ENCODE peak calls at places on chromosomes 6 and 20, in four cellular contexts. A is WERI-Rb-1, S is mammary epithelial cell, Z is AG04450. P is an unnamed sample.

GRCh38 chr20:36311141-36311853 is 5.2 kb downstream of the DLGAP4 start:
- DNase-seq in S (no peak), A (no peak), Z (no peak), P (no peak)

GRCh38 chr6:116883005-116883404 is 6.0 kb downstream of the RFX6 start:
- DNase-seq in Z (no peak), S (no peak), A (no peak), P (no peak)

GRCh38 chr6:159100789-159101182 is 56.0 kb upstream of the TAGAP start:
- DNase-seq in A (no peak), Z (no peak), S (no peak), P (no peak)

GRCh38 chr6:21740719-21741118 is 147.2 kb downstream of the SOX4 start:
- DNase-seq in S (no peak), Z (peak), A (no peak), P (no peak)

GRCh38 chr6:139655783-139656705 is 281.6 kb upstream of the CITED2 start:
- DNase-seq in S (no peak), A (no peak), Z (no peak), P (no peak)

GRCh38 chr6:100177956-100178355 is 183.9 kb upstream of the MCHR2 start:
- DNase-seq in S (no peak), A (no peak), Z (no peak), P (no peak)

GRCh38 chr6:710601-711571 is 17.9 kb upstream of the EXOC2 start:
- DNase-seq in S (peak), Z (no peak), A (no peak), P (peak)

GRCh38 chr6:24990227-24990843 is 54.6 kb upstream of the RIPOR2 start:
- DNase-seq in A (no peak), S (no peak), Z (no peak), P (no peak)

GRCh38 chr20:7980332-7981046 is 39.1 kb downstream of the TMX4 start:
- DNase-seq in S (peak), Z (peak), A (peak), P (no peak)

GRCh38 chr6:37788259-37788658 is 31.3 kb upstream of the ZFAND3 start:
- DNase-seq in S (peak), Z (no peak), A (no peak), P (no peak)

GRCh38 chr6:36386495-36387439 is 702 bp downstream of the ETV7 start:
- DNase-seq in Z (peak), S (peak), A (no peak), P (no peak)

GRCh38 chr6:129748901-129749748 is 39.1 kb upstream of the ARHGAP18 start:
- DNase-seq in A (no peak), S (peak), Z (no peak), P (no peak)

GRCh38 chr6:29628419-29629281 is 4.3 kb downstream of the GABBR1 start:
- DNase-seq in S (peak), Z (peak), A (peak), P (peak)

GRCh38 chr20:34421766-34422466 is 58.8 kb downstream of the ITCH start:
- DNase-seq in A (no peak), S (no peak), Z (no peak), P (no peak)

GRCh38 chr6:56475736-56476457 is 166.8 kb downstream of the DST start:
- DNase-seq in Z (no peak), S (no peak), A (no peak), P (no peak)

DNA sequence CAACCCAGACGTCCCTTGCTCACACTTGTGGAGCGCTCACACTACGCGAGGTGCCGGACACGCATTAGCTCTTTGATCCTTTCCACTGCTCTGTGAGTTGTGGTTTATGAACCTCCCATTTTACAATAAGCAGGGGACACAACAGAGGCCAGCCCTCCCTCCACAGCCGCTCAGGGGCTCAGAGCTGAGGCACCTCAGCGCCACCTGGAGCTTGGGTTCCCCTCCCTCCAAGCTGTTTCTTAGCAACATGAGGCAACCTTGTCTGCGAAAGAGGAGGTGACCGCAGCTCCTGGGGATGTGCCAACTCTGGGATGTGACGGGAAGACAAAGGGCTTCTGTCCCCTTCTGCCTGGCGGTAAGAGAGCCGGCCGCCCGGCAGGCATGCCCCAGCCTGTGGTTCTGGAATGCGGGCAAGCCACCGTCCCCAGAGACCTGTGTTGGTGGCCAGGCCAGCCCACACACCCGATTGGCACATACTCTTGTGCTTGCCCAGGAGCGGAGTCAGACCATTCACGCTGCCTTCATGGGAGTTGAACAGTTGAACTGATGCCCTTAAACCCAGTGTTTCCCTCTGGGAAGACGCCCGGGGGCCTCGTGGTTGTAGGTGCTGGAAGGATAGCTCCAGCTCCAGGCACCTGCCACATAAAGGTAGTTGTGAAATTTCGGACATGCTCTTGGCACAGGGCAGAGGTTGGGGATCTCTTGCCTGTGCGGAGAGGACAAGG is 44.5 kb downstream of the RBM38 start:
- DNase-seq in Z (no peak), A (peak), S (peak), P (no peak)
- TF ChIP-seq CTCF in Z (no peak), A (peak), S (peak), P (no peak)

DNA sequence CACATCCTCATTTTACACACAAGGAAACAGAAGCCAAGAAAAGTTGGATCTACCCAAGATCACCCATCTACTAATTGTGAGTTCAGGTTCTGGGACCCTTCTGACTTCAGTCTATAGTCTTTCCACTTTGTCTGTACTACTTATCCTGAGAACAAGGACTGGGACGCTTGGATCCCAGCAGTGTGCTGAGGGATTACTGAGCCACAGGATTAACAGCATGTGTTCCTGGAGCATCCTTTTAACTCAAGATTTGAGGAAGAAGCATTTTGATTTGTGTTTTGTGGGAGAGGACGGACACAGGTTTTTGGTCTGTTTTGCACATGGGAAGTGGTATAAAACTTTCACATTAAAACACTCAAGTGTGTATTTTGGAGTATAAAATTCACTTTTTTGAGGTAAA is 4.4 kb downstream of the ENPP4 start:
- DNase-seq in S (no peak), Z (no peak), A (peak), P (no peak)
- TF ChIP-seq CTCF in S (no peak), Z (no peak), A (no peak), P (no peak)

DNA sequence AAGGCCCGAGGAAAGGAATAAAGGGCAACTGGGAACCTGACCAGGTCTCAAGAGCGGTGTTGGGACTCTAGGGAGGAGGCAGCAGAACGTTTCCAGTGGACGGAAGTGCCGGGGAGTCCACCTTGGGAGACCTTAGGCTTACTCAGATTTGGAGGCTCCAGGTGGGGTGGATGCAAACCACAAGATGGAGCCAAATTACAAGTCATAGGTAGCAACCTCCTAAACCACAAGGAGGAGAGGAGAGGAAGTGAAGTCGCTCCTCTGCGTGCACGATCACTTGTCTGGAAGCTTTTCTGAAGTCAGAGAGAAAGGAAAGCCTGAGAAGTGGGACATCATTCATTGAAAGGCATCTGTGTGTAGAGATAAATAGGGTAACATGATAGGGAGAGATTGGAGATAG is 9.3 kb downstream of the HLA-DOA start:
- DNase-seq in S (peak), Z (no peak), A (peak), P (no peak)
- TF ChIP-seq CTCF in S (peak), Z (no peak), A (peak), P (peak)

DNA sequence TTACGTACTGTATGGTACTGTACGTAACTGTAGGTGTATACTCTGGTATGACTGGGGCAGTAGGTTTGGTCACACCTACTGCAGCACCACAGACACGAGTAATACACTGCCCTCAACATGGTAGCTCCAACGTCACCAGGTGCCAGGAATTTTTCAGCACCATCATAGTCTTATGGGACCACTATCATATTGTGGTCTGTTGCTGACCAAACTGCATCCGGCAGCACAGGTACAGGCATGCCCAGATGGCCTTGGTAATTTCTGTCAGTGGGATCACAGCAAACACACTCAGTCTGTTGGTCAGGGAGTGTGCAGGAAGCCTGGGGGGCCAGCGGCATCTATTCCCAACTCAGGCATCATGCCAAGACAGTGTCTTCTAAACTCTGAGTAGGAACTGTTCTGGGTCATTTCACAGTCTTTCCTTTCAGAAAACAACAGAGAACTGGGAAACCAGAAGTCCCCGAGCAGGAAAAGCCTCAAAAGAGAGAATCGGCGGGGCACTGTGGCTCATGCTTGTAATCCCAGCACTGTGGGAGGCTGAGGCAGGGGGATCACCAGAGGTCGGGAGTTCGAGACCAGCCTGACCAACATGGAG is 5.8 kb downstream of the YTHDF1 start:
- DNase-seq in S (peak), Z (no peak), A (no peak), P (no peak)
- TF ChIP-seq CTCF in S (no peak), Z (no peak), A (no peak), P (no peak)

GRCh38 chr6:12134991-12135390 is 122.9 kb downstream of the HIVEP1 start:
- DNase-seq in S (no peak), A (no peak), Z (no peak), P (no peak)

GRCh38 chr6:12136905-12137304 is 124.8 kb downstream of the HIVEP1 start:
- DNase-seq in A (no peak), S (no peak), Z (no peak), P (no peak)

GRCh38 chr6:12137480-12137879 is 125.4 kb downstream of the HIVEP1 start:
- DNase-seq in S (peak), A (no peak), Z (no peak), P (no peak)

GRCh38 chr6:12132351-12133222 is 120.5 kb downstream of the HIVEP1 start:
- DNase-seq in Z (no peak), A (no peak), S (peak), P (no peak)

GRCh38 chr6:12134581-12134980 is 122.5 kb downstream of the HIVEP1 start:
- DNase-seq in A (no peak), S (no peak), Z (no peak), P (no peak)
- TF ChIP-seq CTCF in A (no peak), S (no peak), Z (no peak), P (no peak)

DNA sequence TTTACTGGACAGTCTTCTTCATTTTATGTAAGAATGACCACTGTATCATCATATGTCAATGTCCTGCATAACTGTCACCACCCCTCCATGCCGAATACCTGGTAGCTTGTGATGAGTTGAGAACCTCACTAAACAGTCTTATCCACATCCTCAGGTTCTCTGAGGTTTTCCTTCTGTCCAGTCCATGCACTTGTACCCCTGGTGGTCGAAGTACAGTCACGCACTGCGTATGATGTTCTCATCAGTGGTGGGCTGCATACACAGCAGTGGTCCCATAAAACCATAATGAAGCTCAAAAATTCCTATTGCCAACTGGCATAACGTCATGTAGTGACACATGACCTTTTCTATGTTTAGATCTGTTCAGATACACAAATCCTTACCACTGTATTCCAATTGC is 31.2 kb upstream of the SDCBP2 start:
- DNase-seq in Z (no peak), S (no peak), A (no peak), P (no peak)
- TF ChIP-seq CTCF in Z (peak), S (no peak), A (peak), P (peak)

GRCh38 chr6:95544517-95545225 is 32.7 kb upstream of the MANEA start:
- DNase-seq in S (no peak), A (no peak), Z (no peak), P (no peak)

GRCh38 chr6:95545226-95545625 is 32.1 kb upstream of the MANEA start:
- DNase-seq in S (no peak), A (peak), Z (no peak), P (no peak)

GRCh38 chr6:95547043-95547442 is 30.3 kb upstream of the MANEA start:
- DNase-seq in Z (no peak), A (no peak), S (no peak), P (no peak)

GRCh38 chr6:95545691-95546090 is 31.6 kb upstream of the MANEA start:
- DNase-seq in S (no peak), Z (no peak), A (no peak), P (no peak)

GRCh38 chr6:95543798-95544197 is 33.5 kb upstream of the MANEA start:
- DNase-seq in A (no peak), Z (no peak), S (no peak), P (no peak)
- TF ChIP-seq CTCF in A (peak), Z (no peak), S (no peak), P (no peak)

P was measured in progenitor cell of endocrine pancreas.